ENCODE peak calls at places on chromosomes 1 and 21, in six cellular contexts. One of them, this sample, is unnamed.

GRCh38 chr21:44525431-44526095 is 14.4 kb downstream of the KRTAP10-1 start:
- DNase-seq in prostate gland: no peak
- DNase-seq in cardiac fibroblast: no peak
- DNase-seq in cardiac muscle cell: no peak
- DNase-seq in thoracic aorta: no peak
- DNase-seq in GM13977: no peak
- DNase-seq in this sample: no peak

GRCh38 chr1:234760303-234760723 is 150.3 kb upstream of the IRF2BP2 start:
- DNase-seq in prostate gland: no peak
- DNase-seq in cardiac fibroblast: no peak
- DNase-seq in cardiac muscle cell: no peak
- DNase-seq in thoracic aorta: no peak
- DNase-seq in GM13977: no peak
- DNase-seq in this sample: no peak

GRCh38 chr21:23951251-23951650 is 1656.0 kb downstream of the MRPL39 start:
- DNase-seq in prostate gland: no peak
- DNase-seq in cardiac fibroblast: no peak
- DNase-seq in cardiac muscle cell: no peak
- DNase-seq in thoracic aorta: no peak
- DNase-seq in GM13977: no peak
- DNase-seq in this sample: no peak

GRCh38 chr1:45968941-45969666 is 163.3 kb downstream of the PIK3R3 start:
- DNase-seq in prostate gland: no peak
- DNase-seq in cardiac fibroblast: no peak
- DNase-seq in cardiac muscle cell: no peak
- DNase-seq in thoracic aorta: no peak
- DNase-seq in GM13977: no peak
- DNase-seq in this sample: no peak

GRCh38 chr1:38266197-38266520 is 219.6 kb upstream of the POU3F1 start:
- DNase-seq in prostate gland: no peak
- DNase-seq in cardiac fibroblast: no peak
- DNase-seq in cardiac muscle cell: no peak
- DNase-seq in thoracic aorta: no peak
- DNase-seq in GM13977: no peak
- DNase-seq in this sample: no peak

GRCh38 chr1:101112051-101112770 is 86.6 kb upstream of the DPH5 start:
- DNase-seq in prostate gland: no peak
- DNase-seq in cardiac fibroblast: peak; percentile 12
- DNase-seq in cardiac muscle cell: peak; percentile 25
- DNase-seq in thoracic aorta: no peak
- DNase-seq in GM13977: peak; percentile 14
- DNase-seq in this sample: peak; percentile 82

GRCh38 chr1:14733779-14734140 is 135.3 kb downstream of the KAZN start:
- DNase-seq in prostate gland: no peak
- DNase-seq in cardiac fibroblast: no peak
- DNase-seq in cardiac muscle cell: no peak
- DNase-seq in thoracic aorta: no peak
- DNase-seq in GM13977: no peak
- DNase-seq in this sample: no peak

GRCh38 chr1:34759472-34760357 is at the start of gene GJB4:
- DNase-seq in prostate gland: peak; percentile 33
- DNase-seq in cardiac fibroblast: no peak
- DNase-seq in cardiac muscle cell: no peak
- DNase-seq in thoracic aorta: no peak
- DNase-seq in GM13977: no peak
- DNase-seq in this sample: no peak

GRCh38 chr1:224626042-224626441 is 9.9 kb downstream of the CNIH3 start:
- DNase-seq in prostate gland: no peak
- DNase-seq in cardiac fibroblast: peak; percentile 82
- DNase-seq in cardiac muscle cell: peak; percentile 84
- DNase-seq in thoracic aorta: no peak
- DNase-seq in GM13977: no peak
- DNase-seq in this sample: no peak

GRCh38 chr1:116877369-116877768 is 32.3 kb upstream of the PTGFRN start:
- DNase-seq in prostate gland: no peak
- DNase-seq in cardiac fibroblast: peak; percentile 25
- DNase-seq in cardiac muscle cell: no peak
- DNase-seq in thoracic aorta: no peak
- DNase-seq in GM13977: no peak
- DNase-seq in this sample: no peak

GRCh38 chr1:96520542-96520941 is 201.0 kb upstream of the PTBP2 start:
- DNase-seq in prostate gland: no peak
- DNase-seq in cardiac fibroblast: peak; percentile 78
- DNase-seq in cardiac muscle cell: peak; percentile 67
- DNase-seq in thoracic aorta: no peak
- DNase-seq in GM13977: no peak
- DNase-seq in this sample: no peak

GRCh38 chr1:8571200-8571984 is 246.0 kb downstream of the RERE start:
- DNase-seq in prostate gland: peak; percentile 36
- DNase-seq in cardiac fibroblast: peak; percentile 76
- DNase-seq in cardiac muscle cell: peak; percentile 70
- DNase-seq in thoracic aorta: no peak
- DNase-seq in GM13977: no peak
- DNase-seq in this sample: no peak

GRCh38 chr21:33543505-33544129 is 779 bp downstream of the SON start:
- DNase-seq in prostate gland: peak; percentile 57
- DNase-seq in cardiac fibroblast: no peak
- DNase-seq in cardiac muscle cell: no peak
- DNase-seq in thoracic aorta: no peak
- DNase-seq in GM13977: peak; percentile 46
- DNase-seq in this sample: peak; percentile 83

GRCh38 chr1:245216356-245217110 is 61.7 kb downstream of the KIF26B start:
- DNase-seq in prostate gland: no peak
- DNase-seq in cardiac fibroblast: no peak
- DNase-seq in cardiac muscle cell: no peak
- DNase-seq in thoracic aorta: no peak
- DNase-seq in GM13977: no peak
- DNase-seq in this sample: no peak

GRCh38 chr21:36974851-36975192 is 8.4 kb upstream of the HLCS start:
- DNase-seq in prostate gland: no peak
- DNase-seq in cardiac fibroblast: no peak
- DNase-seq in cardiac muscle cell: no peak
- DNase-seq in thoracic aorta: no peak
- DNase-seq in GM13977: no peak
- DNase-seq in this sample: no peak

GRCh38 chr1:191904991-191905390 is 253.3 kb upstream of the RGS18 start:
- DNase-seq in prostate gland: no peak
- DNase-seq in cardiac fibroblast: no peak
- DNase-seq in cardiac muscle cell: no peak
- DNase-seq in thoracic aorta: no peak
- DNase-seq in GM13977: no peak
- DNase-seq in this sample: no peak

GRCh38 chr1:230641346-230641745 is 935 bp upstream of the COG2 start:
- DNase-seq in prostate gland: no peak
- DNase-seq in cardiac fibroblast: peak; percentile 18
- DNase-seq in cardiac muscle cell: peak; percentile 51
- DNase-seq in thoracic aorta: no peak
- DNase-seq in GM13977: no peak
- DNase-seq in this sample: no peak

GRCh38 chr1:45713711-45714110 is 25.7 kb downstream of the TMEM69 start:
- DNase-seq in prostate gland: no peak
- DNase-seq in cardiac fibroblast: no peak
- DNase-seq in cardiac muscle cell: no peak
- DNase-seq in thoracic aorta: no peak
- DNase-seq in GM13977: no peak
- DNase-seq in this sample: no peak

GRCh38 chr1:29975036-29975694 is 738.8 kb downstream of the PTPRU start:
- DNase-seq in prostate gland: no peak
- DNase-seq in cardiac fibroblast: peak; percentile 34
- DNase-seq in cardiac muscle cell: peak; percentile 41
- DNase-seq in thoracic aorta: no peak
- DNase-seq in GM13977: no peak
- DNase-seq in this sample: no peak

GRCh38 chr21:45539046-45539795 is 3.0 kb downstream of the SLC19A1 start:
- DNase-seq in prostate gland: no peak
- DNase-seq in cardiac fibroblast: no peak
- DNase-seq in cardiac muscle cell: no peak
- DNase-seq in thoracic aorta: peak; percentile 1
- DNase-seq in GM13977: no peak
- DNase-seq in this sample: no peak

GRCh38 chr1:98331232-98331631 is 330.3 kb upstream of the SNX7 start:
- DNase-seq in prostate gland: no peak
- DNase-seq in cardiac fibroblast: no peak
- DNase-seq in cardiac muscle cell: no peak
- DNase-seq in thoracic aorta: no peak
- DNase-seq in GM13977: no peak
- DNase-seq in this sample: no peak

GRCh38 chr21:44089001-44089911 is 17.9 kb upstream of the PWP2 start:
- DNase-seq in prostate gland: peak; percentile 3
- DNase-seq in cardiac fibroblast: no peak
- DNase-seq in cardiac muscle cell: no peak
- DNase-seq in thoracic aorta: no peak
- DNase-seq in GM13977: no peak
- DNase-seq in this sample: peak; percentile 73

GRCh38 chr21:32474179-32475059 is 61.9 kb downstream of the EVA1C start:
- DNase-seq in prostate gland: no peak
- DNase-seq in cardiac fibroblast: no peak
- DNase-seq in cardiac muscle cell: no peak
- DNase-seq in thoracic aorta: no peak
- DNase-seq in GM13977: no peak
- DNase-seq in this sample: no peak

GRCh38 chr1:26721669-26722355 is 26.0 kb downstream of the ARID1A start:
- DNase-seq in prostate gland: no peak
- DNase-seq in cardiac fibroblast: no peak
- DNase-seq in cardiac muscle cell: no peak
- DNase-seq in thoracic aorta: no peak
- DNase-seq in GM13977: peak; percentile 28
- DNase-seq in this sample: peak; percentile 37

GRCh38 chr21:38804030-38804616 is 1.6 kb upstream of the ETS2 start:
- DNase-seq in prostate gland: no peak
- DNase-seq in cardiac fibroblast: no peak
- DNase-seq in cardiac muscle cell: no peak
- DNase-seq in thoracic aorta: no peak
- DNase-seq in GM13977: no peak
- DNase-seq in this sample: no peak

GRCh38 chr1:157313240-157313807 is 175.1 kb upstream of the ETV3 start:
- DNase-seq in prostate gland: no peak
- DNase-seq in cardiac fibroblast: no peak
- DNase-seq in cardiac muscle cell: no peak
- DNase-seq in thoracic aorta: no peak
- DNase-seq in GM13977: no peak
- DNase-seq in this sample: no peak

GRCh38 chr1:209805875-209806760 is at the start of gene IRF6:
- DNase-seq in prostate gland: peak; percentile 98
- DNase-seq in cardiac fibroblast: peak; percentile 73
- DNase-seq in cardiac muscle cell: peak; percentile 83
- DNase-seq in thoracic aorta: peak; percentile 19
- DNase-seq in GM13977: peak; percentile 86
- DNase-seq in this sample: peak; percentile 79

GRCh38 chr1:99850458-99850974 is 355 bp downstream of the AGL start:
- DNase-seq in prostate gland: peak; percentile 9
- DNase-seq in cardiac fibroblast: no peak
- DNase-seq in cardiac muscle cell: peak; percentile 16
- DNase-seq in thoracic aorta: no peak
- DNase-seq in GM13977: no peak
- DNase-seq in this sample: no peak

GRCh38 chr1:28927442-28928305 is 13.3 kb downstream of the EPB41 start:
- DNase-seq in prostate gland: no peak
- DNase-seq in cardiac fibroblast: peak; percentile 26
- DNase-seq in cardiac muscle cell: peak; percentile 50
- DNase-seq in thoracic aorta: no peak
- DNase-seq in GM13977: no peak
- DNase-seq in this sample: no peak

GRCh38 chr1:74697832-74698231 is 24.2 kb upstream of the ERICH3 start:
- DNase-seq in prostate gland: peak; percentile 13
- DNase-seq in cardiac fibroblast: no peak
- DNase-seq in cardiac muscle cell: no peak
- DNase-seq in thoracic aorta: no peak
- DNase-seq in GM13977: no peak
- DNase-seq in this sample: no peak

GRCh38 chr1:63559357-63559756 is 33.9 kb upstream of the PGM1 start:
- DNase-seq in prostate gland: no peak
- DNase-seq in cardiac fibroblast: no peak
- DNase-seq in cardiac muscle cell: no peak
- DNase-seq in thoracic aorta: no peak
- DNase-seq in GM13977: no peak
- DNase-seq in this sample: no peak

GRCh38 chr1:63555480-63555879 is 32.2 kb downstream of the EFCAB7 start:
- DNase-seq in prostate gland: no peak
- DNase-seq in cardiac fibroblast: no peak
- DNase-seq in cardiac muscle cell: no peak
- DNase-seq in thoracic aorta: no peak
- DNase-seq in GM13977: no peak
- DNase-seq in this sample: no peak

GRCh38 chr1:63557365-63557987 is 34.2 kb downstream of the EFCAB7 start:
- DNase-seq in prostate gland: no peak
- DNase-seq in cardiac fibroblast: peak; percentile 60
- DNase-seq in cardiac muscle cell: peak; percentile 59
- DNase-seq in thoracic aorta: no peak
- DNase-seq in GM13977: peak; percentile 14
- DNase-seq in this sample: peak; percentile 56
- TF ChIP-seq CTCF in prostate gland: no peak
- TF ChIP-seq CTCF in cardiac fibroblast: peak; percentile 69
- TF ChIP-seq CTCF in cardiac muscle cell: peak; percentile 72
- TF ChIP-seq CTCF in thoracic aorta: peak; percentile 35
- TF ChIP-seq CTCF in GM13977: peak; percentile 59
- TF ChIP-seq CTCF in this sample: peak; percentile 55

DNA sequence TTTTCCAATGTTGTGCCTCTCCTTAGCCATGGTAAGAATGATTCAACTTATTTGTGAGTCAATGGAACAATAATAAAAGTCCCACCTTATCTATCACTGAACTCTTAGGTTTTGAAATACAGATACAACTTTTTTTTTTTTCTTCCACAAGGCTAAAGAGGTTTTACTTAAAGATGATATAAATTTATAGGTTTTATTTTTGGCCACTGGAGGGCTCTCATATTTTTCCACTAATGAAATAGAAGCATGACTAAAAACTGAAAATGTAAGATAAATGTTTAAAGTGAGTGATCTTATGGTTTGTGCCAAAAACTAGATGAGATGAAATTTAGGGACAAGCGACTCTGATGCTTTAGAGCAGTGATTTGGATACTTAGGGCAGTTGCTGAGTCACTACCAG is 499.0 kb downstream of the NUF2 start:
- DNase-seq in prostate gland: no peak
- DNase-seq in cardiac fibroblast: peak; percentile 22
- DNase-seq in cardiac muscle cell: peak; percentile 22
- DNase-seq in thoracic aorta: no peak
- DNase-seq in GM13977: no peak
- DNase-seq in this sample: no peak
- TF ChIP-seq CTCF in prostate gland: no peak
- TF ChIP-seq CTCF in cardiac fibroblast: peak; percentile 28
- TF ChIP-seq CTCF in cardiac muscle cell: peak; percentile 32
- TF ChIP-seq CTCF in thoracic aorta: no peak
- TF ChIP-seq CTCF in GM13977: peak; percentile 4
- TF ChIP-seq CTCF in this sample: no peak

DNA sequence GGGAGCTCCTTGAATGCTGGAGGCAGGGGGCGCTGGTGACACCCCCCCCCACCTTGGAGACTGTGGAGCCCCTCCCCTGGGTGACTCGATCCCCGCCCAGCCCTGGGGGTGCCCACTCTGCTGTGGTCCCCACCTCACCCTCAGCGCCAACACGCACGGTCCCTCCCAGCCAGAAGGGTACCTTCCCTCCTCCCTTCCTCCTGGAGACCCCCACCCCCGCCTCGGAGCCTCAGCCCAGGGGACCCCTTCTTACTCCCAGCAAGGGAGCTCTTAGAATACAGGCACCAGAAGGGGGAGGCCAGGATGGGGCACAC is 5.6 kb downstream of the PLEKHG5 start:
- DNase-seq in prostate gland: no peak
- DNase-seq in cardiac fibroblast: no peak
- DNase-seq in cardiac muscle cell: no peak
- DNase-seq in thoracic aorta: no peak
- DNase-seq in GM13977: no peak
- DNase-seq in this sample: no peak
- TF ChIP-seq CTCF in prostate gland: no peak
- TF ChIP-seq CTCF in cardiac fibroblast: peak; percentile 5
- TF ChIP-seq CTCF in cardiac muscle cell: no peak
- TF ChIP-seq CTCF in thoracic aorta: no peak
- TF ChIP-seq CTCF in GM13977: no peak
- TF ChIP-seq CTCF in this sample: no peak

GRCh38 chr21:25039461-25040380 is 567.6 kb downstream of the MRPL39 start:
- DNase-seq in prostate gland: no peak
- DNase-seq in cardiac fibroblast: no peak
- DNase-seq in cardiac muscle cell: no peak
- DNase-seq in thoracic aorta: no peak
- DNase-seq in GM13977: peak; percentile 12
- DNase-seq in this sample: no peak
- TF ChIP-seq CTCF in prostate gland: no peak
- TF ChIP-seq CTCF in cardiac fibroblast: no peak
- TF ChIP-seq CTCF in cardiac muscle cell: no peak
- TF ChIP-seq CTCF in thoracic aorta: no peak
- TF ChIP-seq CTCF in GM13977: peak; percentile 67
- TF ChIP-seq CTCF in this sample: no peak